ENCODE peak calls at places on chromosomes 5 and 9, in four cellular contexts. K is testis; E is tibial nerve; O is CD8-positive, alpha-beta T cell. A is an unnamed sample.
A peak's percentile ranks its signal among the peaks of the same experiment; 100 is the strongest.

GRCh38 chr5:94009161-94009560 is 267.8 kb upstream of the POU5F2 start:
- DNase-seq in E (no peak), O (no peak), K (no peak), A (no peak)

GRCh38 chr5:172773481-172774469 is 2.8 kb upstream of the DUSP1 start:
- DNase-seq in K (no peak), O (no peak), E (no peak), A (peak; percentile 52)

GRCh38 chr5:82931110-82931509 is 146.1 kb downstream of the TMEM167A start:
- DNase-seq in E (no peak), O (no peak), K (no peak), A (no peak)

GRCh38 chr9:23849379-23849778 is 23.3 kb upstream of the ELAVL2 start:
- DNase-seq in K (no peak), E (no peak), O (no peak), A (no peak)

GRCh38 chr5:9188131-9188530 is 357.7 kb downstream of the SEMA5A start:
- DNase-seq in K (no peak), O (no peak), E (no peak), A (no peak)

GRCh38 chr5:150497274-150497988 is 10.5 kb upstream of the NDST1 start:
- DNase-seq in E (peak; percentile 58), K (peak; percentile 68), O (no peak), A (peak; percentile 78)

GRCh38 chr5:112355058-112355685 is 63.9 kb downstream of the EPB41L4A start:
- DNase-seq in E (no peak), O (no peak), K (no peak), A (no peak)

GRCh38 chr9:126347911-126348760 is 21.5 kb downstream of the MVB12B start:
- DNase-seq in O (no peak), E (no peak), K (no peak), A (no peak)

GRCh38 chr9:83062653-83063527 is at the start of gene RASEF:
- DNase-seq in O (no peak), E (no peak), K (peak; percentile 49), A (peak; percentile 90)

GRCh38 chr9:84829997-84830696 is 160.6 kb downstream of the NTRK2 start:
- DNase-seq in O (no peak), E (no peak), K (no peak), A (no peak)

GRCh38 chr9:25121811-25122210 is 556.4 kb downstream of the TUSC1 start:
- DNase-seq in K (no peak), E (no peak), O (no peak), A (no peak)

GRCh38 chr5:10460252-10460906 is 18.7 kb downstream of the ROPN1L start:
- DNase-seq in O (no peak), E (no peak), K (no peak), A (peak; percentile 48)

GRCh38 chr9:7710686-7711085 is 88.9 kb downstream of the DMAC1 start:
- DNase-seq in O (no peak), K (no peak), E (no peak), A (no peak)

GRCh38 chr5:159402328-159402727 is 72.0 kb upstream of the IL12B start:
- DNase-seq in E (no peak), O (no peak), K (no peak), A (no peak)

GRCh38 chr5:108141676-108142075 is 240.2 kb downstream of the FBXL17 start:
- DNase-seq in K (no peak), E (no peak), O (no peak), A (no peak)

GRCh38 chr5:179274321-179275315 is 70.6 kb downstream of the ADAMTS2 start:
- DNase-seq in O (no peak), K (no peak), E (no peak), A (no peak)

GRCh38 chr9:92064711-92065110 is 50.5 kb downstream of the SPTLC1 start:
- DNase-seq in E (no peak), O (no peak), K (no peak), A (no peak)

GRCh38 chr9:92066131-92066530 is 49.1 kb downstream of the SPTLC1 start:
- DNase-seq in K (peak; percentile 75), O (no peak), E (no peak), A (no peak)

GRCh38 chr9:92059045-92059444 is 56.2 kb downstream of the SPTLC1 start:
- DNase-seq in O (no peak), K (no peak), E (no peak), A (no peak)

GRCh38 chr9:92059669-92060068 is 55.5 kb downstream of the SPTLC1 start:
- DNase-seq in O (no peak), E (no peak), K (no peak), A (no peak)

DNA sequence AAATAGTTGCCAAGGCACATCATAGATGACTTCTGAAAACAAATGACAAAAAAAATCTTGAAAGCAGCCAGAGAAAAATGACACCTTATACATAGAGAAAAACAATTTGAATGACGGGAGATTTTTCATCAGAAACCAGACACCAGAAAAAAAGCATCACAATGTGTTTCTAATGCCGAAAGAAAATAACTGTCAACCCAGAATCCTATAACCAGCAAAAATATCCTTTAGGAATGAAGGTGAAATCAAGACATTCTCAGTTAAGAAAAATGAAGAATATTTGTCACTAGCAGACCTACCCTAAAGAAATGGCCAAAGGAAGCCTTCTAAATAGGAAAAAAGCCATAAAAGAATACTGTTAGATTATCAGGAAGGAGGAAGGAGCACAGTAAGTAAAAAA is 54.0 kb downstream of the SPTLC1 start:
- DNase-seq in K (no peak), E (no peak), O (no peak), A (no peak)
- H3K36me3 ChIP-seq in K (no peaks in the 10 kb centered on the region), E (peaks cover 15% of the 10 kb centered on the region), O (peaks cover 9% of the 10 kb centered on the region), A (peaks cover 35% of the 10 kb centered on the region)

GRCh38 chr5:142110046-142110531 is 1.5 kb downstream of the NDFIP1 start:
- DNase-seq in E (peak; percentile 38), O (no peak), K (peak; percentile 25), A (no peak)
- TF ChIP-seq CTCF in E (no peak), O (no peak), K (no peak), A (no peak)

GRCh38 chr9:137755261-137755927 is 122.2 kb upstream of the CACNA1B start:
- DNase-seq in K (no peak), E (no peak), O (no peak), A (no peak)

GRCh38 chr9:137752426-137752825 is 125.2 kb upstream of the CACNA1B start:
- DNase-seq in E (no peak), O (no peak), K (no peak), A (no peak)

GRCh38 chr9:137750563-137750962 is 127.0 kb upstream of the CACNA1B start:
- DNase-seq in K (no peak), E (no peak), O (no peak), A (no peak)

GRCh38 chr9:137751616-137752015 is 126.0 kb upstream of the CACNA1B start:
- DNase-seq in K (no peak), O (no peak), E (no peak), A (no peak)

DNA sequence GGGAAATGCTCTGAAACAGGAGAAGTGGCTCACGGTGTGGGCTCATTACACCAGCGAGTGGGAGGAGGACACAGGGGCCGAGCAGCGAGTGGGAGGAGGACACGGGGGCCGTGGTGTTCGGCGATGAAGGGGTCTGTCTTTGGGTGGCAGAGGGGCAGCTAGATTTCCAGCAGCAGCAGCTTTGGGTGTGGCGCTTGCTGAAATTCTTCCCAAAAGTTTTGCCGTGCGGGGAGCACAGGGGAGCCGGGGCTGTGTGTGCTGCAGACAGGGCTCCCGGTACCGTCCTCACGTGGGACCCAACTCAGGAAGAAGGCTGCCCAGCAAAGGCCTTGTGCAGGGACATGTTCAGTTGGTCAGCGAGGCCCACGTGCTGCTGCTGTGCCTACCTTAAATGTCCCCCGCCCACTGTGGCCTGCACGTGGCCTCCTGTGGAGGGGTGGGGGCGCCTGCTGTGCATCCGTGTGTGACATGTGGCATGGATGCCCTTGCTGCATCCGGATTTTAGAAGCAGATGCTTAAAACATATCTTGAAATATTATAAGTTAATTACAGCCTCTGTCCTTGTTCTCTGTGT is 124.3 kb upstream of the CACNA1B start:
- DNase-seq in E (no peak), K (no peak), O (no peak), A (no peak)
- H3K36me3 ChIP-seq in E (peaks cover 19% of the 10 kb centered on the region), K (no peaks in the 10 kb centered on the region), O (peaks cover 32% of the 10 kb centered on the region), A (no peaks in the 10 kb centered on the region)

GRCh38 chr5:134555889-134556311 is 30.4 kb downstream of the JADE2 start:
- DNase-seq in O (peak; percentile 59), K (peak; percentile 41), E (peak; percentile 23), A (no peak)
- TF ChIP-seq CTCF in O (no peak), K (no peak), E (no peak), A (no peak)

GRCh38 chr5:109852371-109853160 is 162.8 kb downstream of the MAN2A1 start:
- DNase-seq in E (no peak), K (no peak), O (no peak), A (no peak)
- H3K36me3 ChIP-seq in E (no peaks in the 10 kb centered on the region), K (no peaks in the 10 kb centered on the region), O (no peaks in the 10 kb centered on the region), A (no peaks in the 10 kb centered on the region)

DNA sequence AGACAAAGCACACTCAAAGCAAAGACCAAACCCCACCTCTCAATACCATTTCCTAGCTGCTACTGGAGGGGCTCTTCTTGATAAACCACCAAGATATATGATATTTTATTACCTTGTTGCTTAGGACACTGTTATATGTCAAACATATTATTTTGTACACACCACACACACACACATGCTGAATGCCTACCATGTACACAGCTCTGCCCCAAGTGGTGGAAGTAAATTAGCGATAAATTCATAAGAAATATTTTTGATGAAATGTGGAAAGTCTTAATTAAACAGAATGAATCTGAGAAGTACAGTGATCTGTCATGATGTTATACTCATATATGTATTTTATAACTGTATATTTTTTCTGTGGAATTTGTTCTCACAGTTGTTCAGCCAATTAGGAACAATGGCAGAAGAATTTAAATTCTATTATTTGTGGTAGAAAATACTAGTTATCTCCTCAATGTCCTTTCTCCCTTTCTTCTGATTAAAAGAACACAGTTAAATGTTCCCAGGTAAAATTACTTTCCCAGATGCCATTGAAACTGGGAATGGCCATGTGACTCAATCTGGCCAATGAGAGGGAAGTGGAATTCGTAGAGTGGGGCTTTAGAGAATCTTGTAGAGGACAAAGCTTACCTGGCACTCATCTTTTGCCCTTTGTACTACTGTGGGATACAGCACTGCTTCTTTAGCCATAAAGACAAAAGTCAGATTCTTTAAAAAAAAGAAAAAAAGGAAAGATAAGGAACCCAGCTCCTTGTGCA is 156.5 kb downstream of the SNCAIP start:
- DNase-seq in K (no peak), E (no peak), O (no peak), A (no peak)
- TF ChIP-seq CTCF in K (no peak), E (no peak), O (no peak), A (no peak)

GRCh38 chr9:130880599-130881220 is 15.9 kb downstream of the QRFP start:
- DNase-seq in E (no peak), O (no peak), K (no peak), A (no peak)
- H3K36me3 ChIP-seq in E (peaks cover 38% of the 10 kb centered on the region), O (peaks cover 30% of the 10 kb centered on the region), K (peaks cover 2% of the 10 kb centered on the region), A (no peaks in the 10 kb centered on the region)